ENCODE peak calls at places on chromosomes 2 and 18, in eight cellular contexts. D is A549, C is HepG2, O is K562, U is GM12878, J is transverse colon, H is SK-N-SH, A is ovary. X is an unnamed sample. For H3K4me1, the result is how much of the 10 kb centered on the place peaks cover.

GRCh38 chr2:232988444-232988843 is 24.6 kb downstream of the NGEF start:
- DNase-seq in J (peak), H (no peak), C (peak), D (peak), U (no peak), A (no peak), O (no peak), X (no peak)

GRCh38 chr2:45005261-45006002 is 3.8 kb downstream of the SIX2 start:
- DNase-seq in H (peak), C (no peak), J (no peak), U (no peak), D (no peak), O (no peak), A (no peak), X (no peak)

GRCh38 chr2:16059393-16060016 is 119.2 kb downstream of the MYCN start:
- DNase-seq in O (no peak), H (no peak), J (no peak), D (no peak), U (no peak), A (no peak), C (no peak), X (no peak)

GRCh38 chr2:226310081-226310625 is 489.5 kb downstream of the IRS1 start:
- DNase-seq in J (no peak), D (no peak), A (no peak), O (no peak), H (no peak), C (no peak), U (no peak), X (no peak)

GRCh38 chr2:55620123-55620779 is 2.8 kb upstream of the PPP4R3B start:
- DNase-seq in D (peak), C (peak), H (peak), A (no peak), J (no peak), O (no peak), U (no peak), X (no peak)

GRCh38 chr2:43368483-43369385 is 142.3 kb upstream of the ZFP36L2 start:
- DNase-seq in J (no peak), A (no peak), D (no peak), O (no peak), C (no peak), H (no peak), U (no peak), X (no peak)

GRCh38 chr2:10706033-10706432 is 15.4 kb upstream of the ATP6V1C2 start:
- DNase-seq in A (no peak), D (no peak), C (no peak), J (no peak), O (no peak), H (no peak), U (no peak), X (no peak)

GRCh38 chr2:168751104-168751768 is 51.2 kb upstream of the NOSTRIN start:
- DNase-seq in D (no peak), C (no peak), O (no peak), A (no peak), H (no peak), J (no peak), U (no peak), X (no peak)

GRCh38 chr2:54709341-54709809 is 14.1 kb upstream of the EML6 start:
- DNase-seq in H (no peak), C (no peak), D (no peak), U (no peak), O (no peak), J (peak), A (no peak), X (no peak)

GRCh38 chr2:86807462-86808275 is 17.0 kb upstream of the CD8A start:
- DNase-seq in U (no peak), J (peak), D (peak), H (peak), A (no peak), O (no peak), C (peak), X (no peak)

GRCh38 chr18:25168011-25168410 is 184.0 kb downstream of the ZNF521 start:
- DNase-seq in D (no peak), U (no peak), J (no peak), A (no peak), H (no peak), O (no peak), C (no peak), X (no peak)

GRCh38 chr2:231306791-231307440 is 88.6 kb upstream of the B3GNT7 start:
- DNase-seq in J (peak), U (no peak), H (no peak), A (no peak), D (no peak), O (no peak), C (no peak), X (peak)

GRCh38 chr18:446941-447560 is 53.5 kb downstream of the COLEC12 start:
- DNase-seq in A (no peak), U (no peak), D (no peak), H (no peak), O (no peak), J (no peak), C (no peak), X (no peak)

GRCh38 chr2:195022514-195022842 is 634.5 kb upstream of the SLC39A10 start:
- DNase-seq in D (no peak), U (no peak), C (no peak), A (no peak), H (no peak), J (no peak), O (no peak), X (no peak)

GRCh38 chr2:73984922-73985317 is 210 bp downstream of the TET3 start:
- DNase-seq in A (peak), U (no peak), D (peak), H (no peak), C (peak), O (no peak), J (peak), X (no peak)

GRCh38 chr2:58767833-58768726 is 527.0 kb upstream of the FANCL start:
- DNase-seq in H (no peak), A (no peak), D (no peak), U (no peak), C (no peak), O (no peak), J (no peak), X (no peak)

GRCh38 chr2:112181571-112182290 is 43.5 kb downstream of the FBLN7 start:
- DNase-seq in H (no peak), C (no peak), J (no peak), D (no peak), U (no peak), O (no peak), A (no peak), X (no peak)

GRCh38 chr18:58788470-58788869 is 76.2 kb upstream of the ZNF532 start:
- DNase-seq in C (no peak), H (no peak), J (no peak), D (no peak), U (no peak), A (no peak), O (no peak), X (no peak)

GRCh38 chr2:1886405-1886992 is 142.2 kb upstream of the PXDN start:
- DNase-seq in O (peak), H (peak), D (peak), C (peak), U (no peak), J (peak), A (no peak), X (no peak)

GRCh38 chr2:156437876-156438410 is 1.8 kb downstream of the GPD2 start:
- DNase-seq in C (no peak), J (no peak), O (no peak), A (no peak), D (no peak), H (no peak), U (no peak), X (no peak)

GRCh38 chr2:102027036-102027702 is 35.4 kb downstream of the IL1R2 start:
- DNase-seq in H (no peak), C (no peak), U (no peak), A (no peak), O (no peak), D (no peak), J (no peak), X (no peak)

GRCh38 chr2:114025030-114025429 is 135.1 kb downstream of the ACTR3 start:
- DNase-seq in H (no peak), U (no peak), O (no peak), C (no peak), J (no peak), D (no peak), A (no peak), X (no peak)
- TF ChIP-seq CTCF in H (no peak), U (no peak), O (no peak), C (no peak), J (no peak), D (no peak), A (no peak), X (no peak)

GRCh38 chr2:213125646-213126347 is 25.6 kb downstream of the IKZF2 start:
- DNase-seq in J (no peak), O (no peak), U (no peak), A (no peak), C (no peak), D (no peak), H (peak), X (no peak)

GRCh38 chr2:213122730-213123129 is 28.7 kb downstream of the IKZF2 start:
- DNase-seq in C (no peak), D (no peak), H (no peak), J (no peak), A (no peak), U (no peak), O (no peak), X (no peak)

GRCh38 chr2:213119061-213119809 is 32.2 kb downstream of the IKZF2 start:
- DNase-seq in J (no peak), A (no peak), C (no peak), O (no peak), U (peak), D (no peak), H (no peak), X (no peak)

DNA sequence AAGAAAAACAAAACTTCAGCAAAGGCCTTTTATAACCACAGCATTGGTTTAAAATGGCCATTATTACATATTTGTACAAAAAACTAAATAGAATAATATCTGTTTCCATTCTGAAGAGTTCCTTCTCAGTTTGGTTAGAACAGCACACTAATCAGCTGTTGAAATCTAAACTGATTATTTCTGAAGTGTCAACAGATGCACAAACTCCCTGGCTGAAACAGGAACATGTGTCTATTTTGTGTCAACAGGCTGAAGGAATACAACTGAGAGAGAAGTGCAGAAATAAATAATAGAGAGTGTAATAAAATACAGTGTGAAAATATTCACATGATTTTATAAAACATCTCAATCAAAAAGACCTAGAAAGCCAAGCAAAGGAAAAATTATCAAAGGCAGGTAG is 29.7 kb downstream of the IKZF2 start:
- DNase-seq in U (no peak), O (no peak), D (no peak), J (no peak), H (no peak), C (no peak), A (no peak), X (no peak)
- H3K4me1 ChIP-seq in U (under half), O (under half), D (under half), J (under half), H (under half), C (under half), A (under half), X (under half)

DNA sequence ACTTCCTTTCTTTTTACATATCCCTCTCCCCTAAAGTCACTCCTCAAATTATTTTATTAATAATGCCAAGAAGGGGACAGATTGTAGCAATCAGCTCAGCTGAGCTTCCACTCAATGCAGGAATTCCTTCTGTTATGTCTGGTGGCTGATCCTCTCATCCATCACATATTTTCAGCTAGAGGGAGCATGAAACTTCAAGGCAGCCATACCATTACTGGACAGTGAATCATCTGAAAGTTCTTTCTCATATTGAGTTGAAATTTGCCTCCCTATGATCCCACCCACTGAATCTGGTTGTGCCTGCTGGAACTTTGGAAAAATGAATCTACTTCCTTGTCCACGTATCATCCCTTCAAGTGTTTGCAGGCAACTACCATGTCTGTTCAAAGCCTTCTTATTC is 11.2 kb downstream of the ZNF385B start:
- DNase-seq in O (no peak), D (peak), C (peak), A (no peak), H (no peak), U (no peak), J (no peak), X (no peak)
- TF ChIP-seq EP300 in O (no peak), D (no peak), C (no peak), A (no peak), H (no peak), U (no peak), J (no peak), X (no peak)

DNA sequence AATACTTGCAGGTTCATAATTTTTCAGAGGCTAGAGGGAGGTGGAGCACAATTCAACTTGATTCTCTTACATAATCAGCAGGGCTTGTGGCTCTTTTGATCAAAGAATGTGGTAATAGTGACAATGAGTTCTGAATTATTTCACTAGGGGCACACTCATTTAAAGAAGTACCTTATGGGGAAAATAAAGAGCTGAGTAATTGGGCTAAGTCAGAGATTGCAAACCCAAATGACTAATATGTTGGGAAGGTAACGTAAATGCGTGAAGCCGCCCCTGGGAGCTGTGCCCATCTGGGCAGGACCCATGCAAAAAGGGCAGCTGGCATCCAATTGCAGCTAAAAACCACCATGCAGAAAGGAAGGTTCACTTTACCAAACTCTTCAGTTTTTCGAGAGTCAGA is 35.3 kb downstream of the NCKAP5 start:
- DNase-seq in J (no peak), O (no peak), U (no peak), C (no peak), A (no peak), D (peak), H (no peak), X (no peak)
- TF ChIP-seq CTCF in J (no peak), O (no peak), U (no peak), C (no peak), A (no peak), D (no peak), H (no peak), X (no peak)

X was measured in esophagus muscularis mucosa.